ENCODE peak calls at places on chromosomes 7 and 10, in ten cellular contexts. One of them, this sample, is unnamed.

GRCh38 chr10:110863956-110864355 is 7.8 kb upstream of the PDCD4 start:
- DNase-seq in stimulated activated naive CD8-positive, alpha-beta T cell treated with anti-CD3 and anti-CD28 coated beads, Interleukin-15, Interleukin-2, amounts not matched to agents 100 U/mL and 50 U/mL, for 24 hours: no peak
- DNase-seq in smooth muscle cell of the brain vasculature: no peak
- DNase-seq in stimulated activated CD4-positive, alpha-beta T cell treated with anti-CD3 and anti-CD28 coated beads, Interleukin-15, amount 100 ng/mL, for 1 hour: no peak
- DNase-seq in pons: no peak
- DNase-seq in cardiac muscle cell: no peak
- DNase-seq in activated CD4-positive, alpha-beta T cell treated with anti-CD3 and anti-CD28 coated beads for 24 hours: no peak
- DNase-seq in colonic mucosa: no peak
- DNase-seq in upper lobe of right lung: no peak
- DNase-seq in breast epithelium: no peak
- DNase-seq in this sample: no peak

GRCh38 chr10:12459776-12460175 is 110.4 kb downstream of the CAMK1D start:
- DNase-seq in breast epithelium: no peak
- DNase-seq in stimulated activated CD4-positive, alpha-beta T cell treated with anti-CD3 and anti-CD28 coated beads, Interleukin-15, amount 100 ng/mL, for 1 hour: no peak
- DNase-seq in pons: no peak
- DNase-seq in cardiac muscle cell: no peak
- DNase-seq in smooth muscle cell of the brain vasculature: no peak
- DNase-seq in upper lobe of right lung: no peak
- DNase-seq in colonic mucosa: no peak
- DNase-seq in activated CD4-positive, alpha-beta T cell treated with anti-CD3 and anti-CD28 coated beads for 24 hours: no peak
- DNase-seq in stimulated activated naive CD8-positive, alpha-beta T cell treated with anti-CD3 and anti-CD28 coated beads, Interleukin-15, Interleukin-2, amounts not matched to agents 100 U/mL and 50 U/mL, for 24 hours: no peak
- DNase-seq in this sample: no peak

GRCh38 chr7:53520841-53521240 is 485.4 kb downstream of the POM121L12 start:
- DNase-seq in stimulated activated CD4-positive, alpha-beta T cell treated with anti-CD3 and anti-CD28 coated beads, Interleukin-15, amount 100 ng/mL, for 1 hour: no peak
- DNase-seq in stimulated activated naive CD8-positive, alpha-beta T cell treated with anti-CD3 and anti-CD28 coated beads, Interleukin-15, Interleukin-2, amounts not matched to agents 100 U/mL and 50 U/mL, for 24 hours: no peak
- DNase-seq in smooth muscle cell of the brain vasculature: no peak
- DNase-seq in breast epithelium: no peak
- DNase-seq in upper lobe of right lung: no peak
- DNase-seq in colonic mucosa: no peak
- DNase-seq in cardiac muscle cell: no peak
- DNase-seq in activated CD4-positive, alpha-beta T cell treated with anti-CD3 and anti-CD28 coated beads for 24 hours: no peak
- DNase-seq in pons: no peak
- DNase-seq in this sample: no peak

GRCh38 chr10:72692057-72692891 is at the start of gene MCU:
- DNase-seq in stimulated activated CD4-positive, alpha-beta T cell treated with anti-CD3 and anti-CD28 coated beads, Interleukin-15, amount 100 ng/mL, for 1 hour: peak; percentile 84
- DNase-seq in smooth muscle cell of the brain vasculature: peak; percentile 83
- DNase-seq in stimulated activated naive CD8-positive, alpha-beta T cell treated with anti-CD3 and anti-CD28 coated beads, Interleukin-15, Interleukin-2, amounts not matched to agents 100 U/mL and 50 U/mL, for 24 hours: peak; percentile 92
- DNase-seq in upper lobe of right lung: peak; percentile 96
- DNase-seq in cardiac muscle cell: peak; percentile 97
- DNase-seq in colonic mucosa: peak; percentile 98
- DNase-seq in activated CD4-positive, alpha-beta T cell treated with anti-CD3 and anti-CD28 coated beads for 24 hours: peak; percentile 86
- DNase-seq in pons: peak; percentile 42
- DNase-seq in breast epithelium: peak; percentile 95
- DNase-seq in this sample: peak; percentile 42

GRCh38 chr7:5423844-5424688 is 432 bp upstream of the TNRC18 start:
- DNase-seq in stimulated activated naive CD8-positive, alpha-beta T cell treated with anti-CD3 and anti-CD28 coated beads, Interleukin-15, Interleukin-2, amounts not matched to agents 100 U/mL and 50 U/mL, for 24 hours: peak; percentile 66
- DNase-seq in stimulated activated CD4-positive, alpha-beta T cell treated with anti-CD3 and anti-CD28 coated beads, Interleukin-15, amount 100 ng/mL, for 1 hour: no peak
- DNase-seq in activated CD4-positive, alpha-beta T cell treated with anti-CD3 and anti-CD28 coated beads for 24 hours: no peak
- DNase-seq in smooth muscle cell of the brain vasculature: peak; percentile 99
- DNase-seq in breast epithelium: peak; percentile 95
- DNase-seq in cardiac muscle cell: peak; percentile 99
- DNase-seq in upper lobe of right lung: peak; percentile 95
- DNase-seq in pons: peak; percentile 99
- DNase-seq in colonic mucosa: peak; percentile 97
- DNase-seq in this sample: peak; percentile 99

GRCh38 chr7:65974876-65975275 is 7.1 kb downstream of the GUSB start:
- DNase-seq in stimulated activated naive CD8-positive, alpha-beta T cell treated with anti-CD3 and anti-CD28 coated beads, Interleukin-15, Interleukin-2, amounts not matched to agents 100 U/mL and 50 U/mL, for 24 hours: no peak
- DNase-seq in colonic mucosa: no peak
- DNase-seq in cardiac muscle cell: no peak
- DNase-seq in breast epithelium: no peak
- DNase-seq in pons: no peak
- DNase-seq in upper lobe of right lung: peak; percentile 43
- DNase-seq in stimulated activated CD4-positive, alpha-beta T cell treated with anti-CD3 and anti-CD28 coated beads, Interleukin-15, amount 100 ng/mL, for 1 hour: no peak
- DNase-seq in smooth muscle cell of the brain vasculature: no peak
- DNase-seq in activated CD4-positive, alpha-beta T cell treated with anti-CD3 and anti-CD28 coated beads for 24 hours: no peak
- DNase-seq in this sample: no peak

GRCh38 chr10:84200537-84201243 is 6.4 kb downstream of the CDHR1 start:
- DNase-seq in cardiac muscle cell: no peak
- DNase-seq in breast epithelium: no peak
- DNase-seq in stimulated activated naive CD8-positive, alpha-beta T cell treated with anti-CD3 and anti-CD28 coated beads, Interleukin-15, Interleukin-2, amounts not matched to agents 100 U/mL and 50 U/mL, for 24 hours: no peak
- DNase-seq in colonic mucosa: peak; percentile 87
- DNase-seq in activated CD4-positive, alpha-beta T cell treated with anti-CD3 and anti-CD28 coated beads for 24 hours: no peak
- DNase-seq in pons: no peak
- DNase-seq in stimulated activated CD4-positive, alpha-beta T cell treated with anti-CD3 and anti-CD28 coated beads, Interleukin-15, amount 100 ng/mL, for 1 hour: no peak
- DNase-seq in upper lobe of right lung: peak; percentile 48
- DNase-seq in smooth muscle cell of the brain vasculature: no peak
- DNase-seq in this sample: no peak

GRCh38 chr7:2257651-2258050 is 15.6 kb downstream of the NUDT1 start:
- DNase-seq in stimulated activated naive CD8-positive, alpha-beta T cell treated with anti-CD3 and anti-CD28 coated beads, Interleukin-15, Interleukin-2, amounts not matched to agents 100 U/mL and 50 U/mL, for 24 hours: no peak
- DNase-seq in breast epithelium: no peak
- DNase-seq in pons: no peak
- DNase-seq in colonic mucosa: no peak
- DNase-seq in smooth muscle cell of the brain vasculature: no peak
- DNase-seq in cardiac muscle cell: no peak
- DNase-seq in upper lobe of right lung: no peak
- DNase-seq in stimulated activated CD4-positive, alpha-beta T cell treated with anti-CD3 and anti-CD28 coated beads, Interleukin-15, amount 100 ng/mL, for 1 hour: no peak
- DNase-seq in activated CD4-positive, alpha-beta T cell treated with anti-CD3 and anti-CD28 coated beads for 24 hours: no peak
- DNase-seq in this sample: no peak

GRCh38 chr7:2518737-2519118 is 846 bp upstream of the LFNG start:
- DNase-seq in activated CD4-positive, alpha-beta T cell treated with anti-CD3 and anti-CD28 coated beads for 24 hours: no peak
- DNase-seq in pons: no peak
- DNase-seq in smooth muscle cell of the brain vasculature: no peak
- DNase-seq in stimulated activated CD4-positive, alpha-beta T cell treated with anti-CD3 and anti-CD28 coated beads, Interleukin-15, amount 100 ng/mL, for 1 hour: no peak
- DNase-seq in upper lobe of right lung: no peak
- DNase-seq in breast epithelium: no peak
- DNase-seq in cardiac muscle cell: no peak
- DNase-seq in colonic mucosa: no peak
- DNase-seq in stimulated activated naive CD8-positive, alpha-beta T cell treated with anti-CD3 and anti-CD28 coated beads, Interleukin-15, Interleukin-2, amounts not matched to agents 100 U/mL and 50 U/mL, for 24 hours: no peak
- DNase-seq in this sample: no peak

This sample was measured in SW480.